ENCODE peak calls at places on chromosomes 2 and 18, in nine cellular contexts. K is sigmoid colon; O is tibial nerve; F is amygdala; P is A549; C is mesothelial cell of epicardium; D is activated naive CD8-positive, alpha-beta T cell treated with anti-CD3 and anti-CD28 coated beads, Interleukin-2, amount 50 U/mL, for 24 hours; Y is WERI-Rb-1; L is germinal center. N is an unnamed sample.

GRCh38 chr18:63189817-63190216 is 129.8 kb downstream of the BCL2 start:
- DNase-seq in K (no peak), C (no peak), L (no peak), P (no peak), F (no peak), D (no peak), O (no peak), Y (no peak), N (no peak)

GRCh38 chr2:95060446-95061118 is 35.1 kb downstream of the MAL start:
- DNase-seq in Y (no peak), K (peak; percentile 34), F (peak; percentile 62), P (no peak), D (no peak), L (no peak), O (no peak), C (no peak), N (no peak)

GRCh38 chr2:173214213-173214612 is 138.6 kb downstream of the MAP3K20 start:
- DNase-seq in F (no peak), D (no peak), P (no peak), O (no peak), C (no peak), K (no peak), L (no peak), Y (no peak), N (no peak)

GRCh38 chr2:233953106-233953801 is 36.1 kb downstream of the TRPM8 start:
- DNase-seq in L (no peak), K (no peak), D (no peak), C (no peak), P (no peak), O (no peak), Y (no peak), F (no peak), N (no peak)

GRCh38 chr18:26710460-26711096 is 154.9 kb downstream of the AQP4 start:
- DNase-seq in F (no peak), D (no peak), O (no peak), Y (no peak), L (no peak), C (no peak), K (no peak), P (no peak), N (no peak)

GRCh38 chr2:15069149-15069548 is 436.6 kb downstream of the LRATD1 start:
- DNase-seq in K (peak; percentile 79), C (no peak), L (no peak), O (no peak), P (no peak), D (no peak), F (no peak), Y (no peak), N (no peak)

GRCh38 chr2:38149533-38149932 is 73.6 kb upstream of the CYP1B1 start:
- DNase-seq in L (no peak), F (no peak), O (no peak), K (no peak), C (no peak), Y (no peak), D (no peak), P (no peak), N (no peak)

GRCh38 chr2:216366777-216367465 is 5.4 kb downstream of the MARCHF4 start:
- DNase-seq in P (no peak), L (no peak), O (no peak), C (no peak), Y (no peak), D (no peak), K (no peak), F (no peak), N (no peak)

GRCh38 chr2:233803292-233803911 is 25.3 kb downstream of the MROH2A start:
- DNase-seq in C (peak; percentile 29), L (no peak), P (no peak), F (no peak), O (no peak), K (no peak), D (no peak), Y (no peak), N (no peak)

GRCh38 chr2:59427980-59428379 is 1125.5 kb downstream of the BCL11A start:
- DNase-seq in Y (no peak), K (no peak), P (no peak), O (no peak), F (no peak), D (no peak), L (no peak), C (no peak), N (no peak)

GRCh38 chr2:18404708-18405107 is 155.7 kb downstream of the RDH14 start:
- DNase-seq in L (no peak), F (no peak), O (no peak), D (no peak), Y (no peak), P (no peak), C (no peak), K (no peak), N (no peak)

GRCh38 chr2:238570391-238570790 is 143.7 kb downstream of the ASB1 start:
- DNase-seq in C (no peak), D (no peak), F (no peak), Y (no peak), L (no peak), K (no peak), O (no peak), P (no peak), N (no peak)

GRCh38 chr18:66993492-66993891 is 389.6 kb upstream of the CDH19 start:
- DNase-seq in K (no peak), Y (no peak), O (no peak), L (no peak), D (no peak), P (no peak), F (no peak), C (no peak), N (no peak)

GRCh38 chr18:13568443-13569392 is 157.6 kb downstream of the FAM210A start:
- DNase-seq in O (no peak), C (no peak), F (no peak), P (no peak), K (no peak), D (peak; percentile 66), L (no peak), Y (no peak), N (no peak)

GRCh38 chr2:142865924-142866323 is 11.5 kb upstream of the KYNU start:
- DNase-seq in D (no peak), L (peak; percentile 65), C (no peak), F (no peak), P (no peak), K (no peak), Y (no peak), O (no peak), N (no peak)

GRCh38 chr18:48330016-48330991 is 78.9 kb downstream of the ZBTB7C start:
- DNase-seq in L (no peak), O (no peak), D (no peak), Y (no peak), P (peak; percentile 32), C (no peak), F (no peak), K (no peak), N (no peak)

GRCh38 chr2:134466141-134466540 is 212.3 kb downstream of the MGAT5 start:
- DNase-seq in P (no peak), O (no peak), D (peak; percentile 23), Y (peak; percentile 81), C (peak; percentile 25), L (no peak), F (no peak), K (no peak), N (no peak)

GRCh38 chr2:24682357-24682756 is 110.8 kb downstream of the PTRHD1 start:
- DNase-seq in L (no peak), P (no peak), C (no peak), F (no peak), D (no peak), K (no peak), Y (no peak), O (no peak), N (no peak)

GRCh38 chr18:59357928-59358327 is 1.1 kb downstream of the LMAN1 start:
- DNase-seq in D (no peak), Y (no peak), K (no peak), C (no peak), P (no peak), F (no peak), L (no peak), O (no peak), N (no peak)

GRCh38 chr2:148936857-148937450 is 61.9 kb downstream of the KIF5C start:
- DNase-seq in F (no peak), K (no peak), P (no peak), C (no peak), D (no peak), L (peak; percentile 2), O (no peak), Y (no peak), N (no peak)

GRCh38 chr2:74763962-74764428 is 69.9 kb upstream of the HK2 start:
- DNase-seq in Y (peak; percentile 97), F (peak; percentile 37), D (no peak), C (no peak), P (no peak), K (no peak), L (no peak), O (no peak), N (no peak)

GRCh38 chr2:112710956-112711355 is 9.9 kb upstream of the NT5DC4 start:
- DNase-seq in F (no peak), K (no peak), O (no peak), Y (no peak), D (no peak), P (no peak), C (no peak), L (no peak), N (no peak)

GRCh38 chr2:108074945-108075344 is 88.6 kb downstream of the SLC5A7 start:
- DNase-seq in C (no peak), Y (no peak), F (no peak), K (no peak), P (no peak), O (no peak), L (no peak), D (no peak), N (no peak)

GRCh38 chr2:236988690-236989639 is 96.7 kb upstream of the COPS8 start:
- DNase-seq in Y (no peak), L (no peak), K (peak; percentile 95), P (no peak), F (no peak), C (no peak), O (peak; percentile 80), D (no peak), N (peak; percentile 29)

GRCh38 chr2:12624911-12625598 is 91.7 kb upstream of the TRIB2 start:
- DNase-seq in F (no peak), O (no peak), L (no peak), P (no peak), K (no peak), C (no peak), D (no peak), Y (no peak), N (no peak)

GRCh38 chr2:27049422-27050280 is 1.8 kb upstream of the AGBL5 start:
- DNase-seq in L (peak; percentile 76), F (no peak), Y (peak; percentile 67), P (peak; percentile 70), D (peak; percentile 81), K (peak; percentile 78), O (peak; percentile 17), C (no peak), N (peak; percentile 73)

GRCh38 chr2:185130685-185131084 is 532.4 kb downstream of the ZNF804A start:
- DNase-seq in Y (no peak), D (no peak), O (no peak), K (no peak), P (no peak), L (no peak), F (no peak), C (no peak), N (no peak)

GRCh38 chr2:201465524-201465971 is 14.0 kb downstream of the STRADB start:
- DNase-seq in O (peak; percentile 13), C (no peak), F (peak; percentile 23), Y (no peak), L (no peak), K (no peak), D (no peak), P (no peak), N (no peak)

GRCh38 chr18:35345460-35345921 is 1.3 kb upstream of the ZNF24 start:
- DNase-seq in F (peak; percentile 53), L (peak; percentile 36), O (no peak), C (no peak), Y (no peak), P (no peak), K (no peak), D (no peak), N (no peak)

GRCh38 chr18:9743200-9744016 is 35.3 kb downstream of the RAB31 start:
- DNase-seq in C (no peak), O (no peak), L (no peak), K (no peak), P (peak; percentile 73), F (no peak), Y (no peak), D (no peak), N (peak; percentile 79)

N was measured in ascending aorta.